ENCODE peak calls at places on chromosomes 2 and 18, in eight cellular contexts. Z is choroid plexus epithelial cell; U is CD4-positive, CD25-positive, alpha-beta regulatory T cell; E is psoas muscle; N is left ventricle myocardium inferior; D is AG10803; T is IMR-90; C is GM12865. V is an unnamed sample.

GRCh38 chr2:3193423-3194330 is 183.9 kb downstream of the EIPR1 start:
- DNase-seq in Z (no peak), U (no peak), E (no peak), N (no peak), D (no peak), T (peak), C (no peak), V (peak)

GRCh38 chr2:136714452-136714951 is 50.8 kb upstream of the THSD7B start:
- DNase-seq in Z (no peak), U (no peak), E (no peak), N (no peak), D (no peak), T (no peak), C (no peak), V (no peak)

GRCh38 chr2:189466656-189467055 is 25.4 kb downstream of the WDR75 start:
- DNase-seq in Z (peak), U (peak), E (no peak), N (no peak), D (peak), T (peak), C (peak), V (no peak)

GRCh38 chr2:163345795-163346573 is 389.8 kb downstream of the FIGN start:
- DNase-seq in Z (peak), U (no peak), E (no peak), N (no peak), D (peak), T (peak), C (peak), V (no peak)

GRCh38 chr2:47984041-47984440 is 77.7 kb upstream of the FBXO11 start:
- DNase-seq in Z (no peak), U (no peak), E (no peak), N (no peak), D (peak), T (no peak), C (peak), V (no peak)

GRCh38 chr2:216695401-216695821 is at the start of gene IGFBP5:
- DNase-seq in Z (peak), U (no peak), E (peak), N (peak), D (peak), T (peak), C (no peak), V (peak)

GRCh38 chr2:115294999-115295398 is 852.6 kb downstream of the DPP10 start:
- DNase-seq in Z (no peak), U (no peak), E (no peak), N (no peak), D (no peak), T (no peak), C (no peak), V (no peak)

GRCh38 chr2:54944724-54945326 is 105.4 kb downstream of the RTN4 start:
- DNase-seq in Z (no peak), U (no peak), E (no peak), N (no peak), D (no peak), T (no peak), C (no peak), V (no peak)

GRCh38 chr2:151361674-151362380 is 4.4 kb downstream of the TNFAIP6 start:
- DNase-seq in Z (no peak), U (no peak), E (no peak), N (no peak), D (peak), T (no peak), C (no peak), V (no peak)

GRCh38 chr2:1887915-1888314 is 143.6 kb upstream of the PXDN start:
- DNase-seq in Z (peak), U (no peak), E (no peak), N (no peak), D (peak), T (peak), C (no peak), V (no peak)

GRCh38 chr2:37489536-37489935 is 145.1 kb downstream of the QPCT start:
- DNase-seq in Z (no peak), U (no peak), E (no peak), N (no peak), D (peak), T (peak), C (no peak), V (no peak)

GRCh38 chr2:121858406-121858805 is 103.0 kb downstream of the TSN start:
- DNase-seq in Z (no peak), U (no peak), E (no peak), N (no peak), D (peak), T (peak), C (no peak), V (no peak)

GRCh38 chr2:201887851-201888451 is 81.6 kb downstream of the CDK15 start:
- DNase-seq in Z (no peak), U (no peak), E (no peak), N (no peak), D (peak), T (peak), C (no peak), V (no peak)
- H3K4me3 ChIP-seq in Z (peak), U (no peak), E (peak), N (peak), D (peak), T (peak), C (no peak), V (no peak)

GRCh38 chr18:2978626-2979025 is 34.3 kb downstream of the LPIN2 start:
- DNase-seq in Z (peak), U (no peak), E (no peak), N (no peak), D (peak), T (peak), C (no peak), V (no peak)
- H3K4me3 ChIP-seq in Z (peak), U (peak), E (no peak), N (peak), D (peak), T (peak), C (peak), V (no peak)

GRCh38 chr2:7570247-7570646 is 653.0 kb downstream of the RNF144A start:
- DNase-seq in Z (no peak), U (no peak), E (no peak), N (no peak), D (no peak), T (no peak), C (no peak), V (no peak)
- H3K4me3 ChIP-seq in Z (no peak), U (no peak), E (no peak), N (no peak), D (no peak), T (no peak), C (no peak), V (no peak)

DNA sequence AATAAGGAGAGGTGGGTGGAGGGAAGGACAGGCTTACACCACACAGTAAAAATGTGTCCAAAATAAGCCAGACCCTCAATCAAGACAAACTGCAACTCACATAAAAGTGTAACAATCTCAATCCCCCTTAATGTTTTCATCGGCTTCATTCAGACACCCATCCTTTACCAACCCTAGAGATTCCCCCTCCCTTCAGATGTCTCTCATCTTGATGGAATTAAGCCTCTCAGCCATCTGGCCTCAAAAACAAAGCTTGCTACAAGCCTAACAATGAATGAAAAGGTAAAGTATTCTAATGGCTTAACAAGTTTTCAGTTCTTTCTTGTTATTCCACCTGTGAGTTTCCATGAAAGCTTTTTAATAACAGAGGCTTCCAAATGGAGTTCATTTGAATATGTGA is 5.2 kb downstream of the RTTN start:
- DNase-seq in Z (no peak), U (no peak), E (no peak), N (no peak), D (no peak), T (no peak), C (no peak), V (no peak)
- H3K4me3 ChIP-seq in Z (no peak), U (no peak), E (no peak), N (no peak), D (no peak), T (no peak), C (no peak), V (no peak)

GRCh38 chr18:48928787-48929186 is 22.0 kb downstream of the SMAD7 start:
- DNase-seq in Z (peak), U (peak), E (peak), N (peak), D (peak), T (peak), C (peak), V (peak)
- H3K4me3 ChIP-seq in Z (no peak), U (peak), E (peak), N (peak), D (peak), T (no peak), C (peak), V (no peak)

DNA sequence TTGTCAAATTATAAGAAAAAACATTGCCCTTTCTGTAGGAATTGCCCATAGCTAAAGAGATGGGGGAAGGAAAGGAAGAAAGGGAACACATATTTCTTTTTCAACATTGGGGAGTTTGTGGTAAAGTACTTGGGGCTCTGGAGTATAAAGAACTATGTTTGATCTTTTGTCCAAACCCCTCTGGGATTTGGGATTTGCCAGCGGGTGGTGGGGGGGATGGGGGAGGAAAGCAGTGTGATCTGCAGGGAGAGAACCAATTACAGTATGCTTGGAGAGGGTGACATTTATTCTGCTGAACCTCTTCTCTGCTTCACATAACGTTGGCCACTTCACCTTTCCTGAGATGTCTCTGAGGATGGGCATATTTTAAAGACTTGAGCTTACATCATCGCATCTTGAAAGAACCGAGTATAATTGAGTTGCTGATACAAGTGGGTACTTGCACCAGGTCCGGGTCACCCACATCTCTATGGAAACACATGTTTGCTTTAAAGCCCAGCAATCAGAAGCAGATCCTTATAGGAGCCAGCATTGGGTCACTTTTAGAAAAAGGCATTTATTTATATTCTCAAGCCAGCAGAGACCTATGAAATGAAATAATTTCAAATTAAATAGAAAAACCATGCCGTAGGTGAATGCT is 73.1 kb downstream of the SPATS2L start:
- DNase-seq in Z (no peak), U (no peak), E (no peak), N (no peak), D (no peak), T (no peak), C (no peak), V (no peak)
- H3K4me3 ChIP-seq in Z (no peak), U (peak), E (no peak), N (no peak), D (no peak), T (no peak), C (no peak), V (no peak)

GRCh38 chr18:24009246-24009645 is 5.3 kb upstream of the TTC39C start:
- DNase-seq in Z (no peak), U (no peak), E (no peak), N (no peak), D (no peak), T (no peak), C (no peak), V (no peak)
- H3K4me3 ChIP-seq in Z (no peak), U (peak), E (no peak), N (no peak), D (no peak), T (no peak), C (no peak), V (no peak)

GRCh38 chr18:13606589-13607254 is 119.6 kb downstream of the FAM210A start:
- DNase-seq in Z (no peak), U (no peak), E (no peak), N (no peak), D (no peak), T (no peak), C (peak), V (no peak)

GRCh38 chr18:13603304-13604019 is 122.9 kb downstream of the FAM210A start:
- DNase-seq in Z (no peak), U (no peak), E (no peak), N (no peak), D (no peak), T (no peak), C (no peak), V (no peak)

GRCh38 chr18:13605901-13606300 is 120.5 kb downstream of the FAM210A start:
- DNase-seq in Z (no peak), U (no peak), E (no peak), N (no peak), D (no peak), T (no peak), C (no peak), V (no peak)

GRCh38 chr18:13605477-13605876 is 120.9 kb downstream of the FAM210A start:
- DNase-seq in Z (no peak), U (no peak), E (no peak), N (no peak), D (no peak), T (no peak), C (no peak), V (no peak)

DNA sequence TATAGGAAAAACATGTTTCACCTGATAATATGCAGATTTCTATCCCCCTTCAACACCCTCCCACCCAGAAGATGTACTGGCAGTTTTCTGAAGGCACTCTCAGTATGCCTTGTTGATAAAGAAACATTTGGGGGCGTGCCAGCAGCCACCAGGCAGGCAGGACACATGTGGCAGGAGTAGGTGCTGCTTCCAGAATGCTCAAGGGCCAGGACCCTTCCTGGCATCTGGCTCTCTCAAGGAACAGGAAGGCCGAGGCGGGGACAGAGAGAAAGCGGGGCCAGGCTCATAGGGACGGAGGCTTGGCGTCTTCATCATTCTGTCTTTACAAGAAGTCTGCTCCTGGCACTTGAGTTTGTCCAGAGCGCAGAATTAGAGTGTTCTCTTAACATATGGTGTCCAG is 121.6 kb downstream of the FAM210A start:
- DNase-seq in Z (no peak), U (no peak), E (no peak), N (no peak), D (no peak), T (no peak), C (no peak), V (no peak)
- H3K4me3 ChIP-seq in Z (no peak), U (no peak), E (no peak), N (no peak), D (no peak), T (no peak), C (no peak), V (no peak)

V was measured in aorta.